ENCODE peak calls at places on chromosomes 12 and 14, in seven cellular contexts. G is neuronal stem cell, D is mesenchymal stem cell, Q is H1, J is IMR-90, N is mesendoderm, W is trophoblast cell. M is an unnamed sample.
A peak's percentile ranks its signal among the peaks of the same experiment; 100 is the strongest.

GRCh38 chr12:104137175-104137901 is 672 bp downstream of the NFYB start:
- DNase-seq in D (peak; percentile 60), Q (peak; percentile 57), W (peak; percentile 61), G (peak; percentile 37), N (peak; percentile 72), J (peak; percentile 62), M (peak; percentile 42)

GRCh38 chr12:124379379-124379937 is 84.6 kb downstream of the RFLNA start:
- DNase-seq in Q (no peak), G (no peak), D (no peak), J (no peak), W (no peak), N (no peak), M (no peak)

GRCh38 chr14:72638021-72638420 is 255.9 kb downstream of the DPF3 start:
- DNase-seq in J (peak; percentile 95), N (no peak), G (no peak), W (no peak), D (peak; percentile 92), Q (no peak), M (no peak)

GRCh38 chr12:9086087-9086486 is 29.6 kb downstream of the A2M start:
- DNase-seq in J (no peak), G (no peak), W (no peak), D (no peak), N (no peak), Q (no peak), M (no peak)

GRCh38 chr14:94679106-94679819 is 67.1 kb downstream of the SERPINA3 start:
- DNase-seq in J (no peak), W (no peak), G (no peak), D (no peak), N (no peak), Q (no peak), M (no peak)

GRCh38 chr14:68978550-68978911 is 571 bp downstream of the ACTN1 start:
- DNase-seq in D (peak; percentile 62), J (no peak), Q (peak; percentile 88), G (peak; percentile 67), W (peak; percentile 43), N (peak; percentile 69), M (peak; percentile 78)

GRCh38 chr12:5803532-5803931 is 141.5 kb downstream of the ANO2 start:
- DNase-seq in D (no peak), Q (no peak), G (no peak), W (no peak), J (no peak), N (peak; percentile 14), M (peak; percentile 40)

GRCh38 chr12:131621701-131622421 is 89.0 kb upstream of the SFSWAP start:
- DNase-seq in N (peak; percentile 23), W (no peak), D (no peak), G (peak; percentile 14), Q (no peak), J (no peak), M (peak; percentile 63)

GRCh38 chr12:65106948-65107347 is 14.2 kb downstream of the WIF1 start:
- DNase-seq in J (peak; percentile 3), D (no peak), N (no peak), Q (no peak), W (peak; percentile 23), G (no peak), M (no peak)

GRCh38 chr14:39218171-39218769 is 15.4 kb upstream of the MIA2 start:
- DNase-seq in Q (no peak), G (no peak), N (no peak), W (peak; percentile 40), J (peak; percentile 14), D (no peak), M (no peak)

GRCh38 chr12:31589896-31590729 is 823 bp downstream of the DENND5B start:
- DNase-seq in J (peak; percentile 58), W (peak; percentile 77), D (peak; percentile 79), G (peak; percentile 60), Q (peak; percentile 84), N (peak; percentile 72), M (peak; percentile 81)

GRCh38 chr14:44446965-44447364 is 60.1 kb downstream of the FSCB start:
- DNase-seq in G (no peak), N (no peak), Q (no peak), W (no peak), J (no peak), D (no peak), M (no peak)

GRCh38 chr14:43765474-43765873 is 741.6 kb downstream of the FSCB start:
- DNase-seq in J (no peak), Q (no peak), D (no peak), N (no peak), G (no peak), W (no peak), M (no peak)

GRCh38 chr12:74490390-74491064 is 47.1 kb upstream of the ATXN7L3B start:
- DNase-seq in G (no peak), J (no peak), D (peak; percentile 5), W (no peak), Q (no peak), N (no peak), M (no peak)

DNA sequence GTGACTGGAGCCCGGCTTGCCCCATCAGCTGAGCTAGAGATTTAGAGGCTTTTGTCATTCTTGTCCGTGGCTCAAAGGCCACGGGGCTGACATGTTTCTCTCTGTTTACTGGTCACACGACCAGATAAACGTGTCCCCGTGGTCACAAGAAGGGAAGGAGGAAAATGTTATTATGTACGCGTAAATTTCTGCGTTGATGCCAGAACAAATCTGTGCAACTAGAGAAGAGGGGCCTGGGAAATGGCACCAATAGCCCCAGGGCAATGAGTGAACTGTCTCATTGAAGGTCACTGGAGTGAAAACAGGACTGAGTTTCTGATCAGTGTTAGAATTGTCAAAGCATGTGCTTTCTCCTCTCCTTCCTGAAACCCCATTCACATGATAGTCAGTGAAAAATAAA is 25.3 kb downstream of the OAS2 start:
- DNase-seq in W (no peak), N (no peak), Q (no peak), G (no peak), J (no peak), D (no peak), M (peak; percentile 10)
- H3K18ac ChIP-seq in W (no peak overlapping the region), N (no peak overlapping the region), Q (no peak overlapping the region), G (no peak overlapping the region), J (no peak overlapping the region), D (no peak overlapping the region), M (no peak overlapping the region)

DNA sequence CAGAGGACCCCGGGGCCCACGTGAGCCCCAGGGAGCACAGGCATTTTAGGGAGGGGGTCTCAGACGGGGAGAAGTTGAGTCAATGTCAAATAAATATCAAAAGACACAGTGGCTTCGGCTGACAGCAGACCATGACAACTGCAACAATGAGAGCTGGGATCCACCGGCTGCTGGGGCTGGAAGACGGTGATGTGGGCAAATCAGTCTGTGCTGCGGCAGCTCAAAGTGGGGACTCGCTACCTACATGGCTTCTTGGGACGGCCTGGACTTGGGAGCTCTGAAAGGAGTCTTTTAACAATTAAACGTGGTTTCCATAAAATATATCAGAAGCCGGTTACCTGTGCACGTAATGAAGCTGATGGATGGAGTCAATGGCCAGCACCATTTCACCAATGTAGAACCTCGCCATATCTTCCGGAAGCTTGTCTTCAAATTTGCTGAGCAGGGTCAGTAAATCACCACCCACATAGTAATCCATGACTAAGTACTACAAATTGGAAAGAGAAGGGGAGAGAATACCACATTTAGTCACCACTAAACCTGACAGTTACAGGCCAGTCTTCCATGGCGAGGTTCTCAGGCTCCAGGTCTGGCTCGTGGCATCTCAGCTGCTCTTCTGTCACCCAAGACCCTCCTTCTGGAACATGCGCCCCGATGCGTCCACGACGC is 58.0 kb downstream of the CDC42BPB start:
- DNase-seq in Q (no peak), D (no peak), N (no peak), J (peak; percentile 71), G (no peak), W (no peak), M (no peak)
- H3K18ac ChIP-seq in Q (no peak overlapping the region), D (no peak overlapping the region), N (no peak overlapping the region), J (no peak overlapping the region), G (no peak overlapping the region), W (no peak overlapping the region), M (no peak overlapping the region)

GRCh38 chr12:68070957-68071356 is 81.7 kb downstream of the IFNG-AS1 start:
- DNase-seq in N (no peak), G (no peak), Q (no peak), W (no peak), D (no peak), J (no peak), M (no peak)

GRCh38 chr12:68067762-68068376 is 78.6 kb downstream of the IFNG-AS1 start:
- DNase-seq in D (no peak), J (no peak), N (peak; percentile 57), G (no peak), W (peak; percentile 31), Q (no peak), M (no peak)

GRCh38 chr12:68065163-68065562 is 75.9 kb downstream of the IFNG-AS1 start:
- DNase-seq in J (no peak), Q (no peak), N (no peak), W (no peak), D (no peak), G (no peak), M (no peak)

GRCh38 chr12:68065687-68066086 is 76.4 kb downstream of the IFNG-AS1 start:
- DNase-seq in D (no peak), J (no peak), W (no peak), N (no peak), Q (no peak), G (no peak), M (no peak)

DNA sequence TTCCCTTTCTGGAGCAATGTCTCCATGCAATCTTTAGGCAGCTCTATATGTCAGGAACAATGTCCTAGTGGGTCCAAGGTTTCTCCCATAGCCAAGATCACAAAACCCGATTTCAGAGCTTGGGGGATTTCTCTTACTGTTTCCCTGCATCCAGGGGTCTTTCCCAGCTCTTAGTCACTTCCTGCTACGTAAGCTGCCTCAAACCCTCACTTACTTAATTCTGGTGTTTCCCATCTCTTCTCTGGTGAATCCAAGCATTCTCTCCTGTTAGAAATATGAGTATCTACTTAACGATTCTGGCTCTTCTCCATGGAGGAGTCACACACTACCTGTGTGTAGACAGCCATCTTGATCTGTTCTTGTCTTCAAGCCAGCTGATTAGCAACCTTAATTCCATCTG is 80.0 kb downstream of the IFNG-AS1 start:
- DNase-seq in W (no peak), D (peak; percentile 1), G (no peak), N (no peak), J (peak; percentile 2), Q (no peak), M (no peak)
- H3K18ac ChIP-seq in W (no peak overlapping the region), D (no peak overlapping the region), G (no peak overlapping the region), N (no peak overlapping the region), J (no peak overlapping the region), Q (no peak overlapping the region), M (no peak overlapping the region)

GRCh38 chr14:64209428-64210165 is 84.6 kb downstream of the ESR2 start:
- DNase-seq in D (peak; percentile 37), N (no peak), G (no peak), W (no peak), J (peak; percentile 71), Q (no peak), M (no peak)
- H3K18ac ChIP-seq in D (no peak overlapping the region), N (no peak overlapping the region), G (no peak overlapping the region), W (no peak overlapping the region), J (no peak overlapping the region), Q (no peak overlapping the region), M (no peak overlapping the region)

DNA sequence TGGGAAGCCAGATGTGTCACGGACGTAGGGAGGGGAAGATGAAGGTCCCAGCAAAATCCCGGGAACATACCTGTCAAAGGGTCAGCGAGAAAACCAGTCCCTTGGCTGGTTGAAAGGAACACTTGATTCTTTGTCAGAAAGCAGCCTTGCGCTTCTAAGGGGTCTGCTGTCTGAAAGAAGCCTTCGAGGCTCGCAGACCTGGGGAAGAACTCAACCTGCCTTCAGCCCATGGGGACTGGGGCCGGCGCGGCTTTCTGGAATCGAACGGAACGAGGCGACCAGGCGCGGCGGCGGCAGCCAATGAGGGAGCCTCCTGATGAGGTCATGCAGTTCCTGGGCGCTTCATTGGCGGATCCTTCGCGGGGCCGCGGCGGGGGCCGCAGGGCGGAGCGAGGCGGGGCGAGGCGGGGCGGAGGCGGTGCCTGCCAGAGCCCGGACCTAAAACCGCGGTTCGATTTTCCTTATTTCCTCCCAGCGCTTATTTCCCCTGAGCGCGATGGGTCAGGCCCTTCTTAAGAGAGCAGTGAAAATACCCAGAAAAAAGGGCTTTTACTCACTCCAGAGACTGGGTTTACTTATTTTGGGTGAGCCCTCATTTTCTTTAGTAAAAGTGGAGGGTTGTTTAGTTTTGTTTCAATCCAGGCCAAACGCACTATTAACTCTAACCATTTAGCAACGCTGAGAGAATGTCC is 11.8 kb upstream of the TTC7B start:
- DNase-seq in Q (peak; percentile 97), N (peak; percentile 95), G (peak; percentile 79), W (peak; percentile 91), D (peak; percentile 87), J (peak; percentile 76), M (peak; percentile 96)
- H3K18ac ChIP-seq in Q (peak overlapping the region; percentile 25), N (peak overlapping the region; percentile 56), G (peak overlapping the region; percentile 82), W (peak overlapping the region; percentile 35), D (no peak overlapping the region), J (no peak overlapping the region), M (no peak overlapping the region)